ENCODE peak calls at places on chromosomes 13 and 19, in seven cellular contexts. T is omental fat pad, Z is adrenal gland, A is foreskin fibroblast, G is fibroblast of mammary gland, O is A549, E is transverse colon. V is an unnamed sample.

GRCh38 chr19:8612807-8613171 is 2.3 kb upstream of the ADAMTS10 start:
- DNase-seq in Z (no peak), T (no peak), G (no peak), E (no peak), O (no peak), A (no peak), V (no peak)

GRCh38 chr13:114309806-114310410 is 4.4 kb upstream of the CHAMP1 start:
- DNase-seq in A (no peak), E (no peak), G (no peak), O (no peak), T (no peak), Z (no peak), V (no peak)

GRCh38 chr19:6125571-6125989 is 9.9 kb upstream of the ACSBG2 start:
- DNase-seq in O (peak; percentile 83), A (peak; percentile 56), E (peak; percentile 71), Z (peak; percentile 74), G (peak; percentile 81), T (no peak), V (peak; percentile 79)

GRCh38 chr19:11390933-11391680 is 7.0 kb upstream of the EPOR start:
- DNase-seq in G (no peak), A (no peak), Z (no peak), T (no peak), O (peak; percentile 13), E (no peak), V (no peak)

GRCh38 chr13:71219671-71220070 is 647.3 kb downstream of the DACH1 start:
- DNase-seq in O (no peak), E (no peak), G (no peak), A (no peak), Z (no peak), T (no peak), V (no peak)

GRCh38 chr13:35768551-35768950 is 292.1 kb upstream of the MAB21L1 start:
- DNase-seq in E (no peak), O (no peak), Z (no peak), T (no peak), G (peak; percentile 67), A (peak; percentile 66), V (no peak)

GRCh38 chr13:112711528-112712265 is 21.9 kb downstream of the ATP11A start:
- DNase-seq in A (peak; percentile 95), E (peak; percentile 78), O (peak; percentile 80), Z (peak; percentile 94), G (peak; percentile 97), T (peak; percentile 48), V (peak; percentile 87)

GRCh38 chr13:98976941-98977340 is 923 bp downstream of the DOCK9 start:
- DNase-seq in G (no peak), E (no peak), Z (no peak), O (no peak), A (no peak), T (no peak), V (peak; percentile 34)

GRCh38 chr13:76216729-76217128 is 580.6 kb downstream of the LMO7 start:
- DNase-seq in E (no peak), G (peak; percentile 16), Z (no peak), T (no peak), A (no peak), O (no peak), V (no peak)

GRCh38 chr13:103762523-103762922 is 696.3 kb upstream of the SLC10A2 start:
- DNase-seq in Z (no peak), A (no peak), E (no peak), T (no peak), G (no peak), O (no peak), V (no peak)

GRCh38 chr13:76019421-76020044 is 383.4 kb downstream of the LMO7 start:
- DNase-seq in O (peak; percentile 18), E (no peak), T (no peak), Z (no peak), G (peak; percentile 17), A (no peak), V (peak; percentile 15)

DNA sequence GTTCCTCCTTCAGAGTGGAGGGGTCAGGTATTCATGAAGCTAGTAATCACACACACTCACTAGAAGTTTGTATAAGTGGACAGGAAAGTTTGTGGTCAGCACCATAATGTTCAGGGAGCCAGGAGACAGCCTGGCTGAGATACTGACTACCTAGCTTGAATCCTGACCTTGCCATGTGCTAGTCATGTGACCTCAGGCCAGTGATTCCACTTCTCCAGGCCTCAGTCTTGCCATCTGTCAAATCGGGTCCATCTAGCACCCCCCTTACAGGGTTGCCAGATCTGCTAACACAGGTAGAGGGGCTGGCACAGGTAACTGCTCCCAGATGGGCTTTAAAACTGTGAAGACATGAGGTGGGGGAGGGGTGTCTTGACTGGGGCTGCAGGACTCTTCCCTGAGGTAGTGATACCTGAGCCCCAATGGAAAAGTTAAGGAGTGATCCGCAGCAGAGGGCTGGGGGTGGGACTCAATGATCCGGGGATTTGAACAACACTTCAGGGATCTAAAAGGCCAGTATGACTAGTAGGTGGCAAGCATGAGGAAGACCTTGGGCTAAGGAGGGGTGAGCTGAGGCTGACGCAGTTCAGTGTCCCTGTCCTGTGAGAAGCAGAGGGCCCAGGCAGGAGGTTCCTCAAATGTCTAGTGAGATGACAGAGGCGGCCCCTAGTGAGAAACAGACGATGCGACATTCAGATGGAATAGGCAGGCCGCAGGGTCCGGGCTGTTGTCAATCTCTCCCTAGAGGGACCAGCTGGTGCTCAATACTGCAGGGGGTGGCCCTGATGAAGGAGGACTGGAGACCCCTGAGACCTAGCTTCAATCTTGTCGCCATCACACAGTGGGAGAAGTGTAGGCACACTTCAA is 8.5 kb downstream of the ACTMAP start:
- DNase-seq in A (no peak), E (no peak), O (no peak), T (no peak), Z (peak; percentile 62), G (no peak), V (no peak)
- TF ChIP-seq CTCF in A (no peak), E (no peak), O (no peak), T (no peak), Z (no peak), G (no peak), V (no peak)

GRCh38 chr19:30046522-30046921 is 104.5 kb downstream of the URI1 start:
- DNase-seq in Z (no peak), O (peak; percentile 48), E (no peak), A (no peak), G (peak; percentile 4), T (no peak), V (no peak)
- TF ChIP-seq CTCF in Z (no peak), O (peak; percentile 67), E (no peak), A (peak; percentile 37), G (peak; percentile 38), T (no peak), V (peak; percentile 38)

GRCh38 chr19:42368360-42368759 is 21.7 kb downstream of the CNFN start:
- DNase-seq in E (no peak), A (no peak), T (no peak), G (no peak), O (no peak), Z (no peak), V (no peak)

GRCh38 chr19:42368765-42369164 is 21.3 kb downstream of the CNFN start:
- DNase-seq in T (no peak), A (no peak), G (no peak), Z (no peak), E (no peak), O (no peak), V (no peak)

GRCh38 chr19:42370667-42371066 is 19.4 kb downstream of the CNFN start:
- DNase-seq in O (no peak), G (no peak), T (no peak), Z (no peak), A (no peak), E (no peak), V (no peak)

GRCh38 chr19:42369433-42370067 is 20.5 kb downstream of the CNFN start:
- DNase-seq in E (no peak), G (no peak), T (no peak), A (no peak), O (no peak), Z (no peak), V (no peak)

GRCh38 chr19:42370068-42370520 is 20.0 kb downstream of the CNFN start:
- DNase-seq in G (no peak), A (no peak), O (no peak), E (no peak), T (no peak), Z (no peak), V (no peak)
- TF ChIP-seq CTCF in G (no peak), A (no peak), O (no peak), E (no peak), T (no peak), Z (no peak), V (no peak)

DNA sequence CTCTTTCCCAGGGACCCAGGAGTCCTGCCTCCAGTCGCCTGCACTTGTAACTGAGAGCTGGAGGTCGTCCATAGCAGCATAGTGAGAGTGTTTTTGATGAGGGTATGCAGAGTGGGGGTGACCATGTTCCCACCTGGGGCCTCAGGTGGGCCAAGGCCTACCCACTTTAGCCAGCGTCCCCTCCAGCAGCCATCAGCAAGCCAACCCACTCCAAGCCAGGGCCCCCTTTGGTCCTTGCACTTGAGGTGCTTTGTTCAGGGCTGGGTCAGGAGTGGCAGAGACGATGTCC is 11.9 kb upstream of the SMG9 start:
- DNase-seq in E (no peak), O (no peak), Z (no peak), A (no peak), T (no peak), G (no peak), V (no peak)
- TF ChIP-seq CTCF in E (no peak), O (peak; percentile 31), Z (peak; percentile 2), A (no peak), T (no peak), G (no peak), V (no peak)

GRCh38 chr19:18776288-18776594 is 14.9 kb downstream of the COMP start:
- DNase-seq in G (peak; percentile 75), E (no peak), T (no peak), Z (peak; percentile 31), O (no peak), A (peak; percentile 43), V (no peak)
- TF ChIP-seq CTCF in G (peak; percentile 60), E (no peak), T (no peak), Z (peak; percentile 9), O (peak; percentile 17), A (peak; percentile 40), V (peak; percentile 49)

GRCh38 chr13:23599083-23599925 is 29.1 kb downstream of the TNFRSF19 start:
- DNase-seq in E (no peak), T (no peak), A (no peak), G (no peak), Z (no peak), O (no peak), V (no peak)
- TF ChIP-seq CTCF in E (no peak), T (no peak), A (no peak), G (no peak), Z (no peak), O (no peak), V (no peak)

GRCh38 chr13:40706439-40706838 is 40.0 kb upstream of the FOXO1 start:
- DNase-seq in A (no peak), O (no peak), T (no peak), G (no peak), E (no peak), Z (no peak), V (no peak)
- TF ChIP-seq CTCF in A (no peak), O (no peak), T (no peak), G (no peak), E (no peak), Z (no peak), V (no peak)

GRCh38 chr13:63731896-63732295 is 2316.2 kb upstream of the PCDH20 start:
- DNase-seq in G (no peak), E (no peak), Z (no peak), O (no peak), A (no peak), T (no peak), V (no peak)
- TF ChIP-seq CTCF in G (no peak), E (no peak), Z (no peak), O (no peak), A (no peak), T (no peak), V (no peak)

GRCh38 chr13:91185294-91185863 is 162.1 kb upstream of the MIR17HG start:
- DNase-seq in A (no peak), O (peak; percentile 15), G (peak; percentile 10), T (no peak), Z (no peak), E (no peak), V (peak; percentile 15)
- TF ChIP-seq CTCF in A (no peak), O (peak; percentile 46), G (peak; percentile 3), T (no peak), Z (peak; percentile 12), E (no peak), V (peak; percentile 30)

V was measured in cardiac muscle cell.